ENCODE peak calls at places on chromosomes 13 and 19, in six cellular contexts. H is epithelial cell of esophagus; Z is AG20443; X is fibroblast of lung; O is activated gamma-delta T cell; A is stimulated activated CD4-positive, alpha-beta T cell treated with anti-CD3 and anti-CD28 coated beads, TNF-alpha, amount 100 ng/mL, for 1 hour. M is an unnamed sample.

GRCh38 chr13:33236021-33236420 is 49.5 kb downstream of the STARD13 start:
- DNase-seq in H (peak), Z (peak), A (no peak), O (no peak), X (peak), M (peak)

GRCh38 chr19:16435999-16436650 is 35.6 kb downstream of the EPS15L1 start:
- DNase-seq in Z (no peak), X (no peak), A (no peak), O (no peak), H (no peak), M (peak)

GRCh38 chr13:39091586-39091985 is 53.3 kb downstream of the NHLRC3 start:
- DNase-seq in A (no peak), O (no peak), Z (no peak), H (no peak), X (no peak), M (no peak)

GRCh38 chr13:67100723-67101122 is 129.4 kb downstream of the PCDH9 start:
- DNase-seq in H (peak), Z (no peak), A (no peak), O (no peak), X (no peak), M (no peak)

GRCh38 chr13:91078093-91078679 is 269.3 kb upstream of the MIR17HG start:
- DNase-seq in H (peak), X (peak), A (no peak), Z (no peak), O (no peak), M (no peak)

GRCh38 chr13:48401480-48401879 is 11.4 kb downstream of the LPAR6 start:
- DNase-seq in A (no peak), H (no peak), Z (no peak), O (no peak), X (no peak), M (no peak)

GRCh38 chr19:17136026-17136425 is 60.4 kb downstream of the MYO9B start:
- DNase-seq in A (no peak), H (no peak), X (no peak), O (no peak), Z (no peak), M (no peak)

GRCh38 chr19:33194527-33194883 is 375 bp downstream of the LRP3 start:
- DNase-seq in O (no peak), X (no peak), H (no peak), Z (peak), A (no peak), M (no peak)

GRCh38 chr19:30314056-30314804 is 58.0 kb upstream of the ZNF536 start:
- DNase-seq in X (no peak), A (no peak), H (no peak), O (no peak), Z (no peak), M (no peak)

GRCh38 chr19:47471733-47472457 is at the start of gene SLC8A2:
- DNase-seq in A (peak), H (peak), O (no peak), X (peak), Z (peak), M (no peak)

GRCh38 chr13:25844559-25845434 is 207.0 kb downstream of the SHISA2 start:
- DNase-seq in X (peak), O (no peak), A (no peak), Z (no peak), H (no peak), M (no peak)

GRCh38 chr13:40660692-40661091 is 5.7 kb downstream of the FOXO1 start:
- DNase-seq in O (no peak), X (no peak), Z (no peak), A (no peak), H (no peak), M (no peak)